ENCODE peak calls at places on chromosomes 4 and X, in ten cellular contexts. M is K562, U is HCT116, F is transverse colon, W is HL-60, B is stomach, Z is upper lobe of left lung, S is suprapubic skin, Q is prostate gland, J is spleen. Y is an unnamed sample.

GRCh38 chrX:30196322-30196721 is 19.0 kb upstream of the MAGEB2 start:
- DNase-seq in M (peak), U (peak), F (no peak), W (no peak), B (no peak), Z (no peak), S (no peak), Q (no peak), J (no peak), Y (no peak)

GRCh38 chrX:149830192-149830873 is 48.6 kb downstream of the MAGEA9 start:
- DNase-seq in M (no peak), U (no peak), F (no peak), W (no peak), B (no peak), Z (no peak), S (no peak), Q (no peak), J (no peak), Y (no peak)

GRCh38 chr4:150960079-150960478 is 55.0 kb downstream of the LRBA start:
- DNase-seq in M (peak), U (no peak), F (no peak), W (no peak), B (no peak), Z (no peak), S (no peak), Q (no peak), J (no peak), Y (no peak)

GRCh38 chr4:81606796-81607550 is 135.3 kb upstream of the RASGEF1B start:
- DNase-seq in M (no peak), U (no peak), F (peak), W (no peak), B (no peak), Z (peak), S (no peak), Q (no peak), J (no peak), Y (no peak)

GRCh38 chr4:86033171-86033570 is 326.7 kb downstream of the MAPK10 start:
- DNase-seq in M (no peak), U (no peak), F (peak), W (peak), B (peak), Z (peak), S (peak), Q (peak), J (no peak), Y (peak)

GRCh38 chrX:140439455-140439854 is 65.4 kb downstream of the SOX3 start:
- DNase-seq in M (no peak), U (no peak), F (no peak), W (no peak), B (peak), Z (peak), S (no peak), Q (no peak), J (peak), Y (no peak)

GRCh38 chr4:13994016-13994415 is 366.5 kb upstream of the BOD1L1 start:
- DNase-seq in M (no peak), U (no peak), F (no peak), W (no peak), B (no peak), Z (no peak), S (no peak), Q (no peak), J (no peak), Y (no peak)

GRCh38 chrX:134443020-134443419 is 16.9 kb upstream of the HPRT1 start:
- DNase-seq in M (no peak), U (no peak), F (no peak), W (no peak), B (no peak), Z (no peak), S (no peak), Q (no peak), J (no peak), Y (no peak)

GRCh38 chr4:119103263-119103662 is 32.4 kb upstream of the MYOZ2 start:
- DNase-seq in M (no peak), U (peak), F (peak), W (peak), B (no peak), Z (peak), S (peak), Q (no peak), J (no peak), Y (peak)

GRCh38 chr4:150106886-150107285 is 28.6 kb downstream of the DCLK2 start:
- DNase-seq in M (no peak), U (no peak), F (no peak), W (no peak), B (no peak), Z (no peak), S (no peak), Q (no peak), J (no peak), Y (no peak)

GRCh38 chr4:174554329-174554728 is 32.0 kb upstream of the HPGD start:
- DNase-seq in M (no peak), U (no peak), F (no peak), W (no peak), B (no peak), Z (no peak), S (no peak), Q (no peak), J (no peak), Y (no peak)

GRCh38 chrX:21932277-21932996 is 8.1 kb upstream of the SMS start:
- DNase-seq in M (no peak), U (no peak), F (no peak), W (peak), B (no peak), Z (peak), S (no peak), Q (no peak), J (no peak), Y (no peak)

DNA sequence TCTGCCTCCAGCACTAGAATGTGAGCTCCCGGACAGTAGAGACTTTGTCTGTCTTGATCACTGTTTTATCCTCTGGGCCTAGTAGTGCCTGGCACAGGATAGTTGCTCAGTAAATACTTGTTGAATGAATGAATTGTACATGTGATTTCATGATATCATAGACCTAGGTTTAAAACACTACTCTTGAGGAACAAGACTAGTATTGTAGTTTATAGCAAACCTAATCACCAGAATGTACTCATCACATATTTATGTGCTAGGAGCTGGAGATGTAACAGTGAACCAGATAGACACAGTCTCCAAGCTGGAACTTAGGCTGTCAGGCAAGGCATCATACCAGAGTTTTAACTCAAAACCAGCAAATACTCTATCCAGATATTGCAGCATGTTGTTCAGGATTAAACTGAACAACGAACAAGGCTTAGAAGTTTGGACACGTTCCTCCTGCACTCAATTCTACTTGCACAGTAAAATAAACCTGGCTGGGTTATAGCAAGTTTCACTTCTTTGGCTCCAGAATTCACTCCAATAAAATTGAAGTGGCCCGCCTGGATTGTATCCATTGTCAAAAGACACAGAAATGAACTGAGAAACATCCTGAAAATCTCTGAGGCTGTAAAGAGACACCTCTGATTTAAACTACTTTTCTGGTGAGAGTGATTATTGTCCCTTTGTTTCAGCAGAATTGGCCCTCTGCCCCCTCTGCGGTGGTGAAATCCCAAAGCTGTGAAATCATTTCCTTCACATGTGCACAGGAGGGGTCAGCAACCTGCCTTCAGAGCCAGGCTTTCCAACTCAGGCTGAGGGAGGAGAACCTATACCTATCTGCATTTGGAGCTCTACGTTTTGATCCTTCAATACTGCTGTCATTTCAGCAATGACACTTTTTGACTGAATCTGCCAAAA is 23.2 kb downstream of the GAB3 start:
- DNase-seq in M (no peak), U (no peak), F (peak), W (peak), B (no peak), Z (peak), S (peak), Q (no peak), J (no peak), Y (peak)
- TF ChIP-seq POLR2AphosphoS5 in M (no peak), U (no peak), F (peak), W (no peak), B (peak), Z (no peak), S (no peak), Q (no peak), J (no peak), Y (peak)

GRCh38 chrX:72358313-72358712 is 52.6 kb upstream of the CITED1 start:
- DNase-seq in M (no peak), U (no peak), F (no peak), W (no peak), B (no peak), Z (no peak), S (no peak), Q (no peak), J (no peak), Y (no peak)
- H3K4me3 ChIP-seq in M (no peak), U (no peak), F (no peak), W (no peak), B (no peak), Z (no peak), S (no peak), Q (no peak), J (no peak), Y (no peak)

DNA sequence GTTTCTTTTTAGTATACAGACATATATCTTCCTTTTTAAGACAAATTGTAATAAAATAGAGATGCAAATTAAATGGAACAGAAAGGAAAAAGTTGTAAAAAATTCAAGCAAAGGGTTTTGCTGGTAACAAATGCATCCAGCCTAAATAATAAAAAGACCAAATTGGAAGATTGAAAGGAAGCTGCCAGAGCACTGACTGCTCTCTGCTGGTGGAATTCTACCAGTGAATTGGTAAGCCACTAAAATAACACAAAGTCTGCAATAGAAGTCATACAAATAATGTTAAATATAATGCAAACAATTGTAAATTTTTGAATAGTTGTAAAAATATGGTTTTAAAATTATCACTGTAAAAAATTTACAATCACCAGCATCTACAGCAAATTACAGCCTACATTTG is 1322.3 kb downstream of the PCDH7 start:
- DNase-seq in M (no peak), U (no peak), F (no peak), W (no peak), B (no peak), Z (no peak), S (no peak), Q (no peak), J (no peak), Y (no peak)
- TF ChIP-seq CTCF in M (no peak), U (no peak), F (no peak), W (no peak), B (no peak), Z (no peak), S (no peak), Q (no peak), J (no peak), Y (no peak)

DNA sequence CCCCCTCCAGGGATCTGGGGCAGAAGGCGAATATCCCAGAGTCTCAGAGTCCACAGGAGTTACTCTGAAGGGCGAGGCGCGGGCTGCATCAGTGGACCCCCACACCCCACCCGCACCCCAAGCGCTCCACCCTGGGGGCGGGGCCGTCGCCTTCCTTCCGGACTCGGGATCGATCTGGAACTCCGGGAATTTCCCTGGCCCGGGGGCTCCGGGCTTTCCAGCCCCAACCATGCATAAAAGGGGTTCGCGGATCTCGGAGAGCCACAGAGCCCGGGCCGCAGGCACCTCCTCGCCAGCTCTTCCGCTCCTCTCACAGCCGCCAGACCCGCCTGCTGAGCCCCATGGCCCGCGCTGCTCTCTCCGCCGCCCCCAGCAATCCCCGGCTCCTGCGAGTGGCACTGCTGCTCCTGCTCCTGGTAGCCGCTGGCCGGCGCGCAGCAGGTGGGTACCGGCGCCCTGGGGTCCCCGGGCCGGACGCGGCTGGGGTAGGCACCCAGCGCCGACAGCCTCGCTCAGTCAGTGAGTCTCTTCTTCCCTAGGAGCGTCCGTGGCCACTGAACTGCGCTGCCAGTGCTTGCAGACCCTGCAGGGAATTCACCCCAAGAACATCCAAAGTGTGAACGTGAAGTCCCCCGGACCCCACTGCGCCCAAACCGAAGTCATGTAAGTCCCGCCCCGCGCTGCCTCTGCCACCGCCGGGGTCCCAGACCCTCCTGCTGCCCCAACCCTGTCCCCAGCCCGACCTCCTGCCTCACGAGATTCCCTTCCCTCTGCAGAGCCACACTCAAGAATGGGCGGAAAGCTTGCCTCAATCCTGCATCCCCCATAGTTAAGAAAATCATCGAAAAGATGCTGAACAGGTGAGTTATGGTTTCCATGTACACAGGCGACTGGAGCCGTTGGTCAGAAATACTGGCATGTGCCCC is at the start of gene CXCL1:
- DNase-seq in M (peak), U (no peak), F (peak), W (no peak), B (peak), Z (peak), S (peak), Q (peak), J (peak), Y (peak)
- TF ChIP-seq POLR2AphosphoS5 in M (no peak), U (peak), F (no peak), W (no peak), B (no peak), Z (no peak), S (no peak), Q (no peak), J (peak), Y (no peak)

DNA sequence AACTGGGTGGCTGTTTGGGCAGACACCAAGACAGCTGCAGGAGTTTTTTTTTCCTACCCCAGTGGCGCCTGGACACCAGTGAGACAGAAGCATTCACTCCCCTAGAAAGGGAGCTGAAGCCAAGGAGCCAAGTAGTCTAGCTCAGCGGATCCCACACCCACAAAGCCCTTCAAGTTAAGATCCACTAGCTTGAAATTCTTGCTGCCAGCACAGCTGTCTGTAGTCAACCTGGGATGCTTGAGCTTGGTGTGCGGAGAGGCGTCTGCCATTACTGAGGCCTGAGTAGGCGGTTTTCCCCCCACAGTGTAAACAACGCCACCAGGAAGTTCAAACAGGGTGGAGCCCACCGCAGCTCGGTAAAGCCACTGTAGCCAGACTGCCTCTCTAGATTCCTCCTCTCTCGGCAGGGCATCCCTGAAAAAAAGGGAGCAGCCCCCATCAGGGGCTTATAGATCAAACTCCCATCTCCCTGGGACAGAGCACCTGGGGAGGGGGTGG is 171.4 kb downstream of the ARHGEF9 start:
- DNase-seq in M (no peak), U (no peak), F (no peak), W (no peak), B (no peak), Z (no peak), S (no peak), Q (no peak), J (no peak), Y (no peak)
- H3K4me3 ChIP-seq in M (no peak), U (no peak), F (no peak), W (no peak), B (no peak), Z (no peak), S (no peak), Q (no peak), J (no peak), Y (no peak)

DNA sequence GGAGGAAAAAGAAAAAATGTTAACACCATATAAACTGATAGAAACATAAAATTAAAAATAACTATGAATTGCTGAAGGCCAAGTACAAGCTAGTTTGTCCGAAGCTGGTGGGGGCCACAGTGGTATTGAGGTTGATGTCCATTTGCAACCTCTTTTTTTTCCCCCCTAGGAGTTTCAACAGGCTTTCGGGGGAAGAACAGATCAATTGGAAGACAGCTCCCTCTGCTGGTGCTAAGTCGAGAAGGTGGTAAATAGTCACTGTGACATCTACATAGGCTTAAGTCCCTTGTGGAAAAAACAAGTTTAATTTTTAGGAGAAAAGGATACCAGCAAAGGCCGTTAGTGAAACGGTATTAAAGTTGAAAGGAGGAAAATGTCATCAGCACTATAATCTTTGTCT is 115.7 kb upstream of the ZXDA start:
- DNase-seq in M (peak), U (peak), F (peak), W (peak), B (peak), Z (no peak), S (no peak), Q (peak), J (no peak), Y (no peak)
- TF ChIP-seq CTCF in M (peak), U (peak), F (peak), W (no peak), B (no peak), Z (peak), S (no peak), Q (peak), J (no peak), Y (no peak)

DNA sequence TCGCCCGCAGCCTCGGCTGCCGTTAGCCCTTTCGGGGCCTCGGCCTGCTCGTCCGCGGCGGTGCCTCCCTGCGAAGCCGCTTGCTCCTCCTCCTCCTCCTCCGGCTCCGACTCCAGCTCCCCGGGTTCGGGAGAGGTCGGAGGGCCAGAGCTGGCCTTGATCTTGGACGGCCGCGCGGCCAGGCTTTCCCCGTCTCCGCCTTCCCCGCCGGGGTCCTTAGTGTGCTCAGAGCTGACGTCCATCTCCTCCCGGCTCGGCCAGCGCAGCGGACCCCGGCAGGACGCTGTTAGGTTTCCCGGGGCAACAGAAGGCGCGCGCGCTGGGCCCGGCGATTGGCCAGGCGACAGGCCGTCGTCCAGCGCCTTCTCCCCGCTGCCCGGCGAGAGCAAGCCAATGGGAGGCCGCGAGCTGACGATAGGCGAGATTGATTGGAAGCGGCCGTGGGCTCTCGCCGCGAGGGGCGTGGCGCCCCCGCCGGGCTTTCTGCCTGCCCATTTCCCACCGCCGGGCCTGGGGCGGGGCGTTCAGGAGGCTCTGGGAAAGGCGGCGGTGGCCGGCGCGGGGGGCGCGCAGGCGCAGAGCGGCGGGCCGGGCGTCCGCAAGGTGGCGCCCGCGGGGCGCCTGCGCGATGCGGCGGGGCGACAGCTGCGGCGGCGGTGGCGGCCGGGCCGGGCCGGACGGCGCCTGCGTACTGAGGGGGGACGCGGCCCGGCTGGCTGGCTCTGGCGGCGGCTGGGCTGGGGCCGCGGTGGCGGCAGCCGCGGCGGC is at the start of gene TADA2B:
- DNase-seq in M (peak), U (peak), F (peak), W (peak), B (peak), Z (peak), S (peak), Q (peak), J (peak), Y (peak)
- TF ChIP-seq POLR2AphosphoS5 in M (no peak), U (no peak), F (no peak), W (no peak), B (peak), Z (peak), S (no peak), Q (peak), J (peak), Y (no peak)

GRCh38 chr4:152828122-152828521 is 48.4 kb downstream of the ARFIP1 start:
- DNase-seq in M (no peak), U (no peak), F (no peak), W (no peak), B (no peak), Z (no peak), S (no peak), Q (no peak), J (no peak), Y (no peak)
- H3K4me3 ChIP-seq in M (no peak), U (no peak), F (no peak), W (no peak), B (no peak), Z (no peak), S (no peak), Q (no peak), J (no peak), Y (no peak)

DNA sequence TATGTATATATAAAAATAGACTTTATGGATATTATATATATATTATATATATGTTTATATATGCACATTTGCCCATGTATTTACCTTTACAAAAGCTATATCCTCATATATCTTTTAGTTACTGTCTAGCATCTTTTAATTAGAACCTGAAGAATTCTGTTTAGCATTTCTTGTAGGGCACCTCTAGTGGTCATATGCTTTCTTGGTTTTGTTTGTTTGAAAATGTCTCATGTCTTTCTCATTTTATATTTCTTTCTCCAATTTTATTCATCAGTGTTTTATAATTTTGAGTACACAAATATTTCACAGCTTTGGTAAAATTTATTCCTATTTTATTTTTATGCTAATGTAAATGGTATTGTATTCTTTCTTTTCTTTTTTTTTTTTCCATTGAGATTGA is 70.3 kb upstream of the SPIN4 start:
- DNase-seq in M (no peak), U (no peak), F (no peak), W (no peak), B (no peak), Z (no peak), S (no peak), Q (no peak), J (no peak), Y (no peak)
- TF ChIP-seq CTCF in M (no peak), U (peak), F (no peak), W (no peak), B (no peak), Z (no peak), S (no peak), Q (no peak), J (no peak), Y (no peak)

GRCh38 chrX:129961180-129962083 is 21.0 kb upstream of the BCORL1 start:
- DNase-seq in M (peak), U (peak), F (peak), W (peak), B (peak), Z (peak), S (peak), Q (peak), J (peak), Y (peak)
- TF ChIP-seq POLR2AphosphoS5 in M (peak), U (peak), F (peak), W (peak), B (no peak), Z (no peak), S (no peak), Q (peak), J (peak), Y (no peak)